ENCODE peak calls at places on chromosomes 3 and 15, in five cellular contexts. O is heart left ventricle, G is lower lobe of right lung, H is fibroblast of lung, V is hepatocyte. T is an unnamed sample.

GRCh38 chr3:172982731-172983364 is 158.2 kb downstream of the SPATA16 start:
- DNase-seq in O (no peak), V (no peak), G (no peak), H (peak; percentile 19), T (no peak)

GRCh38 chr15:73283341-73283962 is 85.3 kb downstream of the HCN4 start:
- DNase-seq in O (no peak), G (no peak), H (no peak), V (no peak), T (no peak)

GRCh38 chr3:185176756-185177359 is 24.0 kb upstream of the C3orf70 start:
- DNase-seq in H (peak; percentile 57), O (no peak), V (peak; percentile 47), G (no peak), T (no peak)

GRCh38 chr3:48826451-48826850 is 21.2 kb downstream of the PRKAR2A start:
- DNase-seq in H (peak; percentile 64), V (no peak), G (no peak), O (no peak), T (no peak)

GRCh38 chr15:40336129-40337122 is 4.3 kb downstream of the CCDC9B start:
- DNase-seq in H (no peak), G (no peak), V (no peak), O (peak; percentile 75), T (no peak)

GRCh38 chr3:4756060-4756775 is 223.0 kb upstream of the BHLHE40 start:
- DNase-seq in V (no peak), H (no peak), G (no peak), O (no peak), T (no peak)

GRCh38 chr3:60579734-60580133 is 671.5 kb downstream of the FHIT start:
- DNase-seq in H (peak; percentile 67), G (no peak), O (no peak), V (peak; percentile 36), T (no peak)

GRCh38 chr3:24164967-24165366 is 219.9 kb downstream of the NR1D2 start:
- DNase-seq in G (no peak), H (no peak), O (no peak), V (no peak), T (no peak)

GRCh38 chr15:29686445-29687203 is 135.6 kb downstream of the TJP1 start:
- DNase-seq in G (no peak), O (no peak), V (no peak), H (no peak), T (no peak)

GRCh38 chr3:76760336-76760735 is 279.6 kb upstream of the ROBO2 start:
- DNase-seq in O (no peak), H (no peak), G (no peak), V (no peak), T (no peak)

GRCh38 chr3:126314305-126315082 is 42.7 kb downstream of the KLF15 start:
- DNase-seq in H (no peak), V (no peak), G (no peak), O (no peak), T (no peak)

GRCh38 chr15:94230886-94231727 is at the start of gene MCTP2:
- DNase-seq in H (peak; percentile 56), V (peak; percentile 93), O (peak; percentile 88), G (peak; percentile 95), T (peak; percentile 91)

GRCh38 chr15:78626611-78627010 is 5.8 kb upstream of the CHRNA3 start:
- DNase-seq in O (no peak), H (no peak), G (no peak), V (no peak), T (no peak)

GRCh38 chr3:23324745-23325144 is 121.6 kb downstream of the UBE2E2 start:
- DNase-seq in V (no peak), O (no peak), G (no peak), H (peak; percentile 54), T (no peak)

GRCh38 chr3:48845170-48845569 is 2.5 kb downstream of the PRKAR2A start:
- DNase-seq in G (no peak), H (peak; percentile 22), O (no peak), V (no peak), T (no peak)

GRCh38 chr3:112013058-112013783 is 14.5 kb downstream of the TAGLN3 start:
- DNase-seq in O (peak; percentile 74), G (peak; percentile 51), V (peak; percentile 83), H (peak; percentile 84), T (peak; percentile 56)

GRCh38 chr3:117287602-117288001 is 578.0 kb downstream of the TUSC7 start:
- DNase-seq in H (no peak), O (no peak), G (no peak), V (no peak), T (no peak)

DNA sequence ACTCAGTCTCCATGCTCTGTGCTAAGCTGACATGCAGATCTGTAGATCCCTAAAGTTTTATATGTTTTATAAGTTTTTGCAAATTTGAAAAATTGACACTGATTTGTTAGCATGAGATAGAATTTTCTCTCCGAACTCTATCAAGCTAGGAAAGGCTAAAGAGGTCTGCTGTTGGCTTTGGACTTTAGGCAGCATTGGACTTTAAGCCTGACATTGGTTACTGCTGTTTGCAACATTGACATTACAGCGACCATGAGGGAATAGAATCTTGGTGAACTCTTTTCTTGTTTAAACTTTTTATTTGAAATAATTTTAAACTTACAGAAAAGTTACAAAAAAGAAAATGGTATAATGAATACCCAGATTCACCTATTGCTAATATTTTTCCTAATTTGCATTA is 60.6 kb downstream of the KBTBD12 start:
- DNase-seq in G (no peak), O (no peak), V (no peak), H (no peak), T (no peak)
- H3K4me1 ChIP-seq in G (no peaks in the 10 kb centered on the region), O (no peaks in the 10 kb centered on the region), V (no peaks in the 10 kb centered on the region), H (no peaks in the 10 kb centered on the region), T (no peaks in the 10 kb centered on the region)

GRCh38 chr15:74399511-74400312 is 32.3 kb upstream of the CYP11A1 start:
- DNase-seq in O (no peak), V (no peak), G (no peak), H (peak; percentile 31), T (peak; percentile 75)
- H3K4me1 ChIP-seq in O (peaks cover 52% of the 10 kb centered on the region), V (peaks cover 21% of the 10 kb centered on the region), G (peaks cover 39% of the 10 kb centered on the region), H (peaks cover 35% of the 10 kb centered on the region), T (no peaks in the 10 kb centered on the region)

GRCh38 chr15:77038312-77039216 is 32.3 kb downstream of the TSPAN3 start:
- DNase-seq in O (peak; percentile 23), V (no peak), H (no peak), G (no peak), T (no peak)
- H3K4me1 ChIP-seq in O (no peaks in the 10 kb centered on the region), V (peaks cover 3% of the 10 kb centered on the region), H (no peaks in the 10 kb centered on the region), G (no peaks in the 10 kb centered on the region), T (no peaks in the 10 kb centered on the region)

DNA sequence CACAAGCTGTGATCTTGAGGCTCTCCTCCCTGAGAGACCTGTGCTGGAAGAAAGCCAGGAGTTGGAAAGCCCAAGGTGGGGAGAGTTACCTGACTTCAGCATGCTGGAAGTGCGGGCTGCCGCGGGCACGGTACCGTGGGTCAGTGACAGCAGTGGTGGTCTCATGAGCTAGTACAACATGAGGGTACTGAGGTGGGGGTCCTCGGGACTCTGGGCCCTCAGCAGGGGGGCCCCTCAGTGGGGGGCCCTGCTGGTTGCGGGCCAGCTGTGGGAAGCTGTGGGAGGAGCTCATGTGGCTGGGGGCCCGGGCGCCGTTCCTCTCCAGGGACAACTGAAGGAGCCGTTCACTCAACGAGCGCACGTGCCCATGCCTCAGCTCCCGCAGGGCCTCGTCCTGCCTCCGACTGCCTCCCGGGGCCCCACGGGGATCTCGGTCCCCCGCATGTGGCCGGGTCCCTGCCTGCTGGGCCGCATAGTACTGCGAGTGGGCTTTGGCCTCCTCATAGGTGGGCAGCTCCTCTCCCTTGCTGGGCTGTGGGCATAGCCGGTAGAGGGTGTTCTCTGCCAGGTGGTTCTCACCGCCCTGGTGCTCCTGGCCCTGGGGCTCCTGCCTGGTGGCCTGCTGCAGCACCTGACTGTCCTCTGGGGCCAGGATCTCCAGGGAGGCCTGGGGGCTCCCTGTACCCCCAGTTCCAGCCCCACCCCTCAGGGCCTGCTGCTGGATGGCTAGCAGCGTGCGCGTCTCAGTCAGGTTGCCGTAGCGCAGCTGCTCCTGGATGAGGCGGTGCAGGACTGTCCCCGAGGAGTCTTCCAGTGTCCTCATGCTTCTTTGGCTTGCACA is 3.4 kb downstream of the AMOTL2 start:
- DNase-seq in G (no peak), H (no peak), V (no peak), O (no peak), T (no peak)
- H3K4me1 ChIP-seq in G (peaks cover 74% of the 10 kb centered on the region), H (peaks cover 59% of the 10 kb centered on the region), V (peaks cover 66% of the 10 kb centered on the region), O (peaks cover 69% of the 10 kb centered on the region), T (peaks cover 80% of the 10 kb centered on the region)

T was measured in Peyer's patch.